ENCODE peak calls at places on chromosomes 16 and 17, in eight cellular contexts. Q is RWPE2; N is stomach; I is right atrium auricular region; B is effector memory CD4-positive, alpha-beta T cell; J is body of pancreas; W is tibial nerve; H is ovary. X is an unnamed sample.

GRCh38 chr17:28901866-28902818 is 737 bp downstream of the DHRS13 start:
- DNase-seq in W (no peak), Q (no peak), I (no peak), J (peak; percentile 59), H (peak; percentile 62), N (peak; percentile 46), B (no peak), X (peak; percentile 62)

GRCh38 chr17:43416998-43417891 is 18.5 kb downstream of the ARL4D start:
- DNase-seq in Q (peak; percentile 72), I (peak; percentile 84), J (no peak), H (peak; percentile 75), B (no peak), W (no peak), N (peak; percentile 40), X (no peak)

GRCh38 chr16:23248261-23249194 is 53.6 kb upstream of the SCNN1B start:
- DNase-seq in I (no peak), B (no peak), Q (no peak), H (no peak), W (no peak), J (no peak), N (no peak), X (no peak)

GRCh38 chr17:58786586-58787295 is 31.1 kb downstream of the PPM1E start:
- DNase-seq in N (peak; percentile 41), W (no peak), I (no peak), B (no peak), H (no peak), J (peak; percentile 13), Q (no peak), X (no peak)

GRCh38 chr16:17063156-17063555 is 407.6 kb downstream of the XYLT1 start:
- DNase-seq in B (no peak), J (no peak), I (no peak), H (no peak), N (no peak), Q (no peak), W (no peak), X (no peak)

GRCh38 chr17:79926308-79927135 is 87.3 kb upstream of the CBX4 start:
- DNase-seq in I (no peak), Q (no peak), H (peak; percentile 20), B (no peak), W (no peak), J (no peak), N (no peak), X (peak; percentile 59)

GRCh38 chr17:28551421-28552186 is 820 bp downstream of the UNC119 start:
- DNase-seq in N (no peak), Q (no peak), J (peak; percentile 31), B (no peak), H (peak; percentile 31), W (no peak), I (no peak), X (no peak)

GRCh38 chr16:16857603-16858283 is 478.8 kb downstream of the NPIPA7 start:
- DNase-seq in I (no peak), J (no peak), N (no peak), W (no peak), B (no peak), H (no peak), Q (no peak), X (no peak)

GRCh38 chr16:78002915-78003538 is 19.3 kb upstream of the CLEC3A start:
- DNase-seq in N (peak; percentile 73), J (peak; percentile 81), I (peak; percentile 84), B (peak; percentile 27), H (peak; percentile 56), Q (peak; percentile 71), W (peak; percentile 74), X (peak; percentile 76)

GRCh38 chr17:9522074-9522473 is 53.5 kb downstream of the STX8 start:
- DNase-seq in J (peak; percentile 18), I (no peak), B (no peak), W (peak; percentile 18), N (no peak), H (no peak), Q (no peak), X (no peak)

GRCh38 chr16:85259831-85260165 is 147.5 kb upstream of the CIBAR2 start:
- DNase-seq in Q (no peak), H (no peak), B (no peak), I (no peak), J (no peak), W (no peak), N (no peak), X (no peak)

GRCh38 chr16:82368041-82368440 is 198.0 kb upstream of the MPHOSPH6 start:
- DNase-seq in Q (no peak), B (no peak), W (no peak), J (peak; percentile 56), I (no peak), H (no peak), N (peak; percentile 66), X (no peak)

GRCh38 chr17:55845385-55845784 is 94.5 kb downstream of the PCTP start:
- DNase-seq in B (no peak), W (peak; percentile 52), H (peak; percentile 31), Q (no peak), I (peak; percentile 60), J (peak; percentile 33), N (peak; percentile 39), X (peak; percentile 26)

GRCh38 chr17:27861979-27862378 is 31.2 kb downstream of the LYRM9 start:
- DNase-seq in H (no peak), Q (no peak), J (no peak), W (no peak), B (no peak), N (no peak), I (no peak), X (no peak)

GRCh38 chr16:58299757-58300349 is 5.0 kb upstream of the PRSS54 start:
- DNase-seq in H (no peak), I (no peak), B (peak; percentile 1), N (peak; percentile 32), W (no peak), J (peak; percentile 16), Q (no peak), X (no peak)

GRCh38 chr17:70168044-70168978 is 1.0 kb upstream of the KCNJ2 start:
- DNase-seq in Q (no peak), J (peak; percentile 73), H (peak; percentile 44), W (peak; percentile 69), N (peak; percentile 71), I (peak; percentile 82), B (no peak), X (peak; percentile 78)
- H3K4me3 ChIP-seq in Q (peak overlapping the region; percentile 30), J (peak overlapping the region; percentile 37), H (peak overlapping the region; percentile 57), W (peak overlapping the region; percentile 48), N (peak overlapping the region; percentile 77), I (peak overlapping the region; percentile 48), B (no peak overlapping the region), X (peak overlapping the region; percentile 62)

GRCh38 chr17:40179923-40180659 is 2.8 kb downstream of the RAPGEFL1 start:
- DNase-seq in N (no peak), Q (no peak), H (no peak), I (no peak), J (no peak), B (no peak), W (no peak), X (no peak)

GRCh38 chr17:40177275-40177874 is at the start of gene RAPGEFL1:
- DNase-seq in H (peak; percentile 81), B (peak; percentile 70), I (peak; percentile 62), N (peak; percentile 87), Q (peak; percentile 74), W (peak; percentile 74), J (peak; percentile 87), X (peak; percentile 83)

GRCh38 chr17:40178021-40178601 is 841 bp downstream of the RAPGEFL1 start:
- DNase-seq in J (no peak), H (peak; percentile 39), Q (no peak), B (no peak), I (no peak), N (no peak), W (no peak), X (no peak)

GRCh38 chr17:40180694-40181093 is 3.4 kb downstream of the RAPGEFL1 start:
- DNase-seq in Q (no peak), I (no peak), W (no peak), J (peak; percentile 79), H (no peak), N (peak; percentile 81), B (no peak), X (peak; percentile 64)

GRCh38 chr17:40178660-40179059 is 1.4 kb downstream of the RAPGEFL1 start:
- DNase-seq in N (no peak), W (no peak), H (no peak), I (no peak), B (no peak), Q (no peak), J (no peak), X (no peak)
- H3K27ac ChIP-seq in N (peak overlapping the region; percentile 79), W (no peak overlapping the region), H (no peak overlapping the region), I (no peak overlapping the region), B (no peak overlapping the region), Q (no peak overlapping the region), J (no peak overlapping the region), X (no peak overlapping the region)

DNA sequence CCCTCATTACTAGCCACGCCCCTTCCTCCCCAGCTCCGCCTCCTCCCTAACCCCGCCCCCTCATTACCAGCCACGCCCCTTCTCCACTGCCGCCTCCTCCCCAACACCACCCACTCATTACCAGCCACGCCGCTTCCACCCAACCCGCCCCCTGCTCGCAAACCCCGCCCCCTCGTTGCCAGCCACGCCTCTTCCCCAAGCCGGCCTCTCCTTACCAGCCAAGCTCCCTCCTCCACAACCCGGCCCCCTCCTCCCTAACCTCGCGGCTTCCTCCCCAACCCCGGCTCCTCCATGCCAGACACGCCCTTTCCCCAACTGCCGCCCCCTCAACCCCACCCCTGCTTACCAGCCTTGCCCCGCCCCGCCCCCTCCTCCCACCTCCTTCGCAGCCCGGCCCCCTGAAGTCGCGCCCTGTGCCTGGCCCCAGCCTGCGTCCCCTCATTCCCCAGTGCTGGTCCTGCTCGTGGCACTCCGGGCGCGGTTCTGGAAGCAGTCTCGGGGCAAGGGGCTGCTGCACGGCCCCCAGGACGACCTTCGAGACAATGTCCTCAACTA is 7.2 kb downstream of the SLC22A31 start:
- DNase-seq in I (no peak), Q (peak; percentile 91), J (peak; percentile 19), H (peak; percentile 79), N (peak; percentile 62), W (no peak), B (no peak), X (peak; percentile 89)
- H3K4me3 ChIP-seq in I (no peak overlapping the region), Q (peak overlapping the region; percentile 24), J (no peak overlapping the region), H (no peak overlapping the region), N (peak overlapping the region; percentile 51), W (no peak overlapping the region), B (no peak overlapping the region), X (peak overlapping the region; percentile 33)

GRCh38 chr16:3058173-3059030 is 7.0 kb upstream of the IL32 start:
- DNase-seq in N (peak; percentile 63), B (peak; percentile 32), H (peak; percentile 54), W (peak; percentile 20), I (no peak), Q (no peak), J (peak; percentile 72), X (peak; percentile 73)
- H3K27ac ChIP-seq in N (peak overlapping the region; percentile 88), B (peak overlapping the region; percentile 88), H (no peak overlapping the region), W (peak overlapping the region; percentile 37), I (no peak overlapping the region), Q (peak overlapping the region; percentile 35), J (peak overlapping the region; percentile 88), X (peak overlapping the region; percentile 88)

DNA sequence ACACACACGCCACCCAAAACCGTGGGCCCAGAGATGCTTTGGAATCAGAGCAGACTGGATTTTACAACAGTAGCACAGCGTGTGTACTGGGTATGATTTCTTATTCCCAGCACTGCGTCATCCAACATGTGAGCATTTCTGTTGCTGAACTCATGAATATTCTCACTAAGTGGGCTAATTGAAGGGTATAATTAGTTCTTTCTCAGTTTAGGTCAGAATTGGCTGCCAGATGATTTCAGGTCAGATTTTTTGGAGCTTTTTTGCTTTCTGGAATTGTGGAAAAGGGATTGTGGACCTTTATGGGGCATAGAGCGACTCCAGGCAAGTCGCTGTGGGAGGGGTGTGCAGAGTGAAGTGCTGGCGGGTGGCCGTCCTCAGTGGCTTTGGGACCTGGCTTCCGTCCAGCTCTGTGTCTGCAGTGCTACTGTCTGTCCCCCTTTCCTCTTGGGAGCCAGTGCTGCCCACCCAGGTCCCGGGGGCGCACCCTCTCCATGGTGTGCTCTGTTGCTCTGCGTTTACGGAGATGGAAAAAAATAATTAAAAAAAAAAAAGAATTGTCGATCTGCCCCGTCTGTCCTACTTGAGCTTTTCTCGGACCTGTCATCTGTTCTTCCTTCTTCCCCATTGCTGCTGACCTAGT is 25.0 kb downstream of the FOXK2 start:
- DNase-seq in J (no peak), H (no peak), W (no peak), Q (no peak), N (no peak), B (no peak), I (no peak), X (no peak)
- H3K4me3 ChIP-seq in J (no peak overlapping the region), H (peak overlapping the region; percentile 17), W (peak overlapping the region; percentile 4), Q (no peak overlapping the region), N (no peak overlapping the region), B (no peak overlapping the region), I (peak overlapping the region; percentile 21), X (no peak overlapping the region)